ENCODE peak calls at places on chromosomes 3 and 15, in nine cellular contexts. J, T, P, W, Q, R, D, F and S are unnamed samples.

GRCh38 chr15:78828930-78829329 is 17.7 kb upstream of the ADAMTS7 start:
- DNase-seq in R (no peak), P (no peak), Q (no peak), W (no peak), F (no peak), J (no peak), T (no peak), D (no peak), S (no peak)

GRCh38 chr3:129016366-129016724 is 15.2 kb downstream of the EFCC1 start:
- DNase-seq in T (no peak), F (no peak), Q (peak; percentile 47), W (peak; percentile 53), D (peak; percentile 56), P (no peak), R (peak; percentile 49), J (no peak), S (no peak)

GRCh38 chr3:48429416-48430358 is at the start of gene PLXNB1:
- DNase-seq in D (peak; percentile 64), W (peak; percentile 93), P (peak; percentile 42), Q (peak; percentile 52), T (peak; percentile 62), F (peak; percentile 70), R (peak; percentile 56), J (peak; percentile 58), S (peak; percentile 61)

GRCh38 chr15:62964251-62964650 is 78.3 kb upstream of the TPM1 start:
- DNase-seq in Q (no peak), D (no peak), F (no peak), R (no peak), P (no peak), W (no peak), T (no peak), J (no peak), S (no peak)

GRCh38 chr15:48121849-48122248 is 1.1 kb downstream of the SLC24A5 start:
- DNase-seq in J (no peak), T (no peak), D (no peak), R (no peak), P (no peak), W (no peak), F (no peak), Q (no peak), S (no peak)

GRCh38 chr3:4744405-4745239 is 234.6 kb upstream of the BHLHE40 start:
- DNase-seq in D (no peak), W (no peak), R (no peak), P (peak; percentile 66), J (no peak), F (peak; percentile 50), Q (no peak), T (no peak), S (peak; percentile 75)

GRCh38 chr3:156899951-156900350 is 73.8 kb downstream of the LEKR1 start:
- DNase-seq in F (peak; percentile 6), J (no peak), W (no peak), Q (no peak), P (no peak), D (no peak), R (no peak), T (no peak), S (peak; percentile 32)

GRCh38 chr15:51669381-51669780 is 11.9 kb upstream of the SCG3 start:
- DNase-seq in W (no peak), R (no peak), J (no peak), F (no peak), P (no peak), T (no peak), D (no peak), Q (no peak), S (no peak)

GRCh38 chr3:153221748-153222162 is 59.7 kb downstream of the RAP2B start:
- DNase-seq in D (peak; percentile 86), Q (peak; percentile 86), J (peak; percentile 27), F (peak; percentile 100), P (no peak), R (peak; percentile 59), T (peak; percentile 77), W (peak; percentile 62), S (peak; percentile 97)

GRCh38 chr3:182911782-182912111 is 68.6 kb downstream of the DCUN1D1 start:
- DNase-seq in J (no peak), Q (no peak), R (no peak), D (no peak), T (no peak), F (no peak), W (no peak), P (no peak), S (no peak)

GRCh38 chr3:126117786-126118185 is 33.9 kb upstream of the SLC41A3 start:
- DNase-seq in R (no peak), J (no peak), Q (no peak), P (no peak), F (no peak), W (peak; percentile 57), D (no peak), T (no peak), S (no peak)

DNA sequence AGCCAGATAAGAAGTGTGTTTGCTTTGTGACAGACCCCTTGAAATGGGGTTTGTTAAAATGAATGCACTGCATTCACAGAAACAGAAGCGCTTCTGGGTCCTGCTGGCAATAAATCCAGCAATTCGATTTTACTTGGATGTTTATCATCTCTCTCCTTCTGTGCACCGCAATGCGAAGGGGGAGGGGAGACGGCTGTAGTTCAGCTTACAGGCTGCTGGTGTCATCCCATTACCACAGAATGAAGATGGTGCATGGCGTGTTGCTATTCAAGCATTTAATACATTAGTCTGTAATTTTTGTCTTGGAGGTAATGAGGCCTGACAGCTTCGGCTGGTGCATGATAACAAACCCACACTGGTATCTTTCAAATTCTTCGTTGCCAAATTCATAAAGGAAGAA is 418.1 kb downstream of the OTOL1 start:
- DNase-seq in J (peak; percentile 10), D (no peak), Q (peak; percentile 10), W (no peak), R (no peak), F (peak; percentile 77), T (peak; percentile 31), P (no peak), S (peak; percentile 82)
- H3K4me3 ChIP-seq in J (peak overlapping the region; percentile 10), D (no peak overlapping the region), Q (no peak overlapping the region), W (no peak overlapping the region), R (no peak overlapping the region), F (no peak overlapping the region), T (no peak overlapping the region), P (no peak overlapping the region), S (no peak overlapping the region)

GRCh38 chr3:30477149-30477921 is 129.1 kb upstream of the TGFBR2 start:
- DNase-seq in P (no peak), Q (no peak), W (no peak), R (no peak), J (no peak), T (no peak), D (no peak), F (no peak), S (no peak)

GRCh38 chr3:30481241-30481640 is 125.2 kb upstream of the TGFBR2 start:
- DNase-seq in P (no peak), T (no peak), D (no peak), Q (no peak), R (no peak), F (no peak), J (no peak), W (no peak), S (no peak)

GRCh38 chr3:30476373-30477082 is 129.9 kb upstream of the TGFBR2 start:
- DNase-seq in R (no peak), F (peak; percentile 65), T (no peak), Q (no peak), J (no peak), W (no peak), D (no peak), P (peak; percentile 43), S (peak; percentile 39)

GRCh38 chr3:30475809-30476178 is 130.6 kb upstream of the TGFBR2 start:
- DNase-seq in T (no peak), F (no peak), P (no peak), Q (no peak), D (no peak), W (no peak), J (no peak), R (no peak), S (no peak)

GRCh38 chr3:30480587-30480986 is 125.8 kb upstream of the TGFBR2 start:
- DNase-seq in Q (no peak), F (no peak), R (no peak), P (no peak), W (no peak), J (no peak), T (no peak), D (no peak), S (no peak)
- H3K4me3 ChIP-seq in Q (no peak overlapping the region), F (no peak overlapping the region), R (no peak overlapping the region), P (no peak overlapping the region), W (no peak overlapping the region), J (no peak overlapping the region), T (no peak overlapping the region), D (no peak overlapping the region), S (no peak overlapping the region)

GRCh38 chr3:10547413-10547812 is 42.0 kb upstream of the ATP2B2 start:
- DNase-seq in D (no peak), J (no peak), F (no peak), R (no peak), T (no peak), P (no peak), W (no peak), Q (no peak), S (no peak)

GRCh38 chr3:10547841-10548783 is 42.7 kb upstream of the ATP2B2 start:
- DNase-seq in J (no peak), P (no peak), F (no peak), D (no peak), T (no peak), R (no peak), W (no peak), Q (no peak), S (no peak)

GRCh38 chr3:10546181-10546624 is 40.8 kb upstream of the ATP2B2 start:
- DNase-seq in R (no peak), F (no peak), P (no peak), D (no peak), W (no peak), Q (no peak), T (no peak), J (no peak), S (no peak)

GRCh38 chr3:10548997-10549396 is 43.6 kb upstream of the ATP2B2 start:
- DNase-seq in P (no peak), T (no peak), D (no peak), R (no peak), F (no peak), J (no peak), W (no peak), Q (no peak), S (no peak)

GRCh38 chr3:10546887-10547286 is 41.5 kb upstream of the ATP2B2 start:
- DNase-seq in W (no peak), F (no peak), P (no peak), Q (no peak), D (no peak), R (no peak), J (no peak), T (no peak), S (no peak)
- H3K4me3 ChIP-seq in W (no peak overlapping the region), F (no peak overlapping the region), P (no peak overlapping the region), Q (no peak overlapping the region), D (no peak overlapping the region), R (no peak overlapping the region), J (no peak overlapping the region), T (no peak overlapping the region), S (no peak overlapping the region)

DNA sequence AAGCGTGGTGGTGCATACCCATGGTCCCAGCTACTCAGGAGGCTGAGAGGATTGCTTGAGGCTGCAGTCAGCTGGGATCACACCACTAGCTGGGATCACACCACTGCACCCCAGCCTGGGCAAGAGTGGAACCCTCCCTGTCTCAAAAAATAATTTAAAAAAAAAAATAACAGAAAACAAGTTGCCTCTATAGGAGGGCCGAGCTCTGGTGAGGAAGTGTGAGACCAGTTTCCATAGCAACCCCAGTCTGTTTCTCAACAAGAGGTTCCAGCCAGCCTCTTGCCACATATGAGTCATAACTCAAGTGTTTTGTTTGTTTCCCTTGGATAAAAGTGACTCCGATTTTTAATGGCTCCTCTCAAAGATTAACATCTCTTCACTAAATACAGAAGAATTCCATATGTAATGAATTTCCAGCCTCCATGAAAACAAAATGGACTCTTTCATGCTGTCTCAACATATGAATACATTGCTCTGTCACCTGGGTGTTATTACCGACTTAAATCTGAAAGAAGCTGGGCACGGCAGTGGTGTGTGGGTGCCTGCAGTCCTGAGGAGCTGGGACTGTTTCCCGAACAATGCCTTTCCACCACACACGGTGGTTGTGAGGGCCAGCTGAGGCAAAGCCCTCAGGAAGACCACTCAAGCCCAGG is 19.7 kb downstream of the TMEM43 start:
- DNase-seq in T (peak; percentile 73), F (peak; percentile 100), P (peak; percentile 98), Q (peak; percentile 91), R (peak; percentile 66), J (peak; percentile 43), W (no peak), D (peak; percentile 87), S (peak; percentile 98)
- H3K4me3 ChIP-seq in T (no peak overlapping the region), F (peak overlapping the region; percentile 40), P (peak overlapping the region; percentile 23), Q (no peak overlapping the region), R (peak overlapping the region; percentile 10), J (peak overlapping the region; percentile 40), W (no peak overlapping the region), D (peak overlapping the region; percentile 29), S (peak overlapping the region; percentile 22)